ENCODE peak calls at places on chromosome 3, in nine cellular contexts. K, P, R, W, Z, J, X, T and G are unnamed samples.

GRCh38 chr3:150449169-150449721 is 41.1 kb downstream of the TSC22D2 start:
- DNase-seq in K (no peak), T (no peak), X (no peak), P (no peak), J (peak; percentile 85), W (peak; percentile 32), Z (no peak), R (no peak), G (no peak)

GRCh38 chr3:172102123-172102882 is 62.9 kb downstream of the FNDC3B start:
- DNase-seq in R (no peak), W (no peak), T (no peak), P (no peak), Z (no peak), J (no peak), K (no peak), X (peak; percentile 74), G (no peak)

GRCh38 chr3:123745184-123745855 is 138.8 kb downstream of the MYLK start:
- DNase-seq in P (no peak), W (no peak), R (peak; percentile 61), J (no peak), T (no peak), Z (no peak), X (no peak), K (no peak), G (no peak)

GRCh38 chr3:194141415-194142155 is 5.6 kb downstream of the HES1 start:
- DNase-seq in K (peak; percentile 89), J (peak; percentile 90), Z (peak; percentile 94), R (peak; percentile 83), X (peak; percentile 96), T (peak; percentile 92), P (no peak), W (peak; percentile 91), G (peak; percentile 93)

GRCh38 chr3:115986555-115987207 is 363.4 kb downstream of the GAP43 start:
- DNase-seq in R (peak; percentile 46), X (no peak), W (peak; percentile 52), P (no peak), J (peak; percentile 34), K (no peak), T (no peak), Z (no peak), G (no peak)

GRCh38 chr3:10816019-10816862 is at the start of gene SLC6A11:
- DNase-seq in T (peak; percentile 51), W (no peak), K (no peak), Z (no peak), J (no peak), R (no peak), P (no peak), X (no peak), G (no peak)

GRCh38 chr3:12476238-12476897 is 7.9 kb upstream of the TSEN2 start:
- DNase-seq in R (peak; percentile 37), P (no peak), J (peak; percentile 77), W (no peak), T (no peak), Z (no peak), K (no peak), X (no peak), G (no peak)

GRCh38 chr3:128616516-128617269 is 33.9 kb downstream of the RPN1 start:
- DNase-seq in W (no peak), P (no peak), T (no peak), Z (no peak), R (no peak), K (no peak), J (no peak), X (no peak), G (peak; percentile 46)

GRCh38 chr3:166100710-166101109 is 263.5 kb upstream of the BCHE start:
- DNase-seq in R (no peak), P (no peak), Z (no peak), T (no peak), X (no peak), J (peak; percentile 0), W (no peak), K (no peak), G (no peak)

GRCh38 chr3:156131241-156131640 is 10.9 kb downstream of the KCNAB1 start:
- DNase-seq in Z (no peak), T (no peak), R (no peak), J (no peak), K (no peak), W (no peak), P (no peak), X (no peak), G (no peak)

GRCh38 chr3:156135921-156136655 is 15.7 kb downstream of the KCNAB1 start:
- DNase-seq in X (no peak), R (peak; percentile 12), P (no peak), Z (no peak), K (no peak), W (peak; percentile 19), T (no peak), J (no peak), G (no peak)

GRCh38 chr3:156131799-156132198 is 11.4 kb downstream of the KCNAB1 start:
- DNase-seq in W (no peak), K (no peak), Z (no peak), X (no peak), R (no peak), T (no peak), P (no peak), J (no peak), G (no peak)

GRCh38 chr3:156126467-156126866 is 6.1 kb downstream of the KCNAB1 start:
- DNase-seq in J (no peak), W (no peak), Z (no peak), K (no peak), R (no peak), X (no peak), P (no peak), T (no peak), G (no peak)

DNA sequence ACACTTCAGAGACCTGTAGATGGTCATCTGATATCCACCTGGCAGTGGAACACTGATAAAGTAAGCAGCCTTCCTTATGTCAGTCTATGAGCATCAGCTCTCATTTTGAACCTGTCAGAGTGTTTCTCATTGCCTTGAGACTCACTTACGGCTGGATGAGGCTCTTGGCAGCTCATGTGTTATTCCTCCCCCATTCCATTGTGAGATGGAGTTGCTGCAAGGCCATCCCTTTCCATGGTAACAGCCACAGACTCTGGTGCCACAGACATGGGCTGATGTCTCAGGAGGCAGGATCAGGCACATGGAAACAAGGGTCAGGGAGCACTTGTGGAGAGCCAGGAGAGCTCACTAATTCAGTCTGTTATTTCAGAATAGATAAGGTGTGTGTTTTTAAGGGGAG is 11.9 kb downstream of the KCNAB1 start:
- DNase-seq in J (no peak), W (no peak), Z (no peak), P (no peak), T (no peak), X (no peak), R (no peak), K (no peak), G (no peak)
- H3K27ac ChIP-seq in J (no peak overlapping the region), W (no peak overlapping the region), Z (no peak overlapping the region), P (no peak overlapping the region), T (no peak overlapping the region), X (no peak overlapping the region), R (no peak overlapping the region), K (no peak overlapping the region), G (no peak overlapping the region)

GRCh38 chr3:191499307-191500125 is 38.6 kb downstream of the PYDC2 start:
- DNase-seq in J (peak; percentile 16), T (peak; percentile 88), X (peak; percentile 16), Z (peak; percentile 20), R (no peak), P (no peak), W (no peak), K (no peak), G (peak; percentile 22)

GRCh38 chr3:191500892-191501291 is 39.9 kb downstream of the PYDC2 start:
- DNase-seq in J (no peak), T (no peak), Z (no peak), R (no peak), X (no peak), K (no peak), W (no peak), P (no peak), G (no peak)

GRCh38 chr3:191502583-191502982 is 41.6 kb downstream of the PYDC2 start:
- DNase-seq in P (no peak), W (peak; percentile 30), Z (no peak), R (peak; percentile 12), T (no peak), K (no peak), J (no peak), X (no peak), G (no peak)
- TF ChIP-seq CTCF in P (no peak), W (peak; percentile 28), Z (peak; percentile 16), R (no peak), T (peak; percentile 28), K (no peak), J (no peak), X (no peak), G (no peak)

DNA sequence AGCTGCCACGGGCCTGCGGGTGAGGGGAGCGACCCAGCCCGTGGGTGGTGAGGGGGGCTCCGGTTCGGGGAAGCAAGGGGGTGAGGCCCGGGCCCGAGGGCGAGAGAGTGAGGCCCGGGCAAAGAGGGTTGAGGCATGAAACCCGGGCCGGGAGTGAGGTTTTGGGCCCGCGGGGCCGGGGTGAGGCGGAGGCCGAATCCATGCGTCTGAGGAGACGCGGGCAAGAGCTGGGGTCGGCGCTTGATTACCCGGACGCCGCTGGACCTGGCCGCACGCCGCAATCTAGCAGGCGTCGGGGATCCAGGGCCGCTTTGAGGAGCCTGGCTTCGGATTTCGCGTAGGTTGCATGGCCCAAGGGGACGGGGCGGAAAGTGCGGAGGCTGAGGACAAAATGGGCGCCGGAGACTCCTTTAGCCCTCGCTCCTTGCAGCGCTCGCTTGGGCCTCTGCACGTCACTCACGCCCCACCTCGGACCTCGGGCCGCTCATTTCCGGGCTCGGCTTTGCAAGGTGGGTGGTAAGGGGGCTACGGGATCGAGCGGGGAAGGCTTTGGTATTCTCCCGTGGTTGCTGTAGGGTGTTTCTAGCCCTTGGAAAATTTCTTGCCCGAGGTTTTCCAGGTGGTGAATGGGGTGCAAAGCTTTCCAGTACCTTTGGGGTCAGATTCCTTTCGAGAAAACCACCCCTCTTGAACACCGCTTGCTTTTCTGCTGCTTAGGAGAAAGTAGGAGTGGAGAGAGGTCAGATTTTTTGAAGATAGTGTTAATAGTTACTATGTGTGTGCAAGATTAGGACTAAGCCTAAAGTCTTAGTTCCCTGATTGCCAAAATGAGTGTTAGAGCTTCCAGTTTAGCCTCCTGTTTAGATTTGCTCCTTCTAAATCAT is 827 bp downstream of the SLC25A36 start:
- DNase-seq in Z (peak; percentile 63), T (peak; percentile 73), K (peak; percentile 77), W (peak; percentile 32), R (peak; percentile 69), P (no peak), J (peak; percentile 56), X (peak; percentile 61), G (peak; percentile 60)
- TF ChIP-seq POLR2A in Z (no peak), T (no peak), K (peak; percentile 17), W (no peak), R (peak; percentile 16), P (no peak), J (no peak), X (peak; percentile 28), G (no peak)

GRCh38 chr3:99218468-99218867 is 317.0 kb upstream of the DCBLD2 start:
- DNase-seq in P (no peak), X (no peak), W (no peak), J (no peak), R (no peak), Z (no peak), T (no peak), K (no peak), G (no peak)
- H3K27ac ChIP-seq in P (no peak overlapping the region), X (no peak overlapping the region), W (no peak overlapping the region), J (no peak overlapping the region), R (no peak overlapping the region), Z (no peak overlapping the region), T (no peak overlapping the region), K (no peak overlapping the region), G (no peak overlapping the region)